ENCODE peak calls at places on chromosomes 2 and 18, in eight cellular contexts. J is WTC11, M is smooth muscle cell of the brain vasculature, R is HAP-1, S is chondrocyte, X is HCT116, A is HuH-7.5, N is GM04503. I is an unnamed sample.

GRCh38 chr2:81266106-81266505 is 961.6 kb upstream of the LRRTM1 start:
- DNase-seq in A (no peak), S (no peak), X (peak), M (no peak), J (peak), N (no peak), R (peak), I (no peak)

GRCh38 chr18:9683418-9684396 is 24.4 kb upstream of the RAB31 start:
- DNase-seq in A (no peak), X (peak), S (no peak), J (no peak), R (no peak), N (no peak), M (no peak), I (peak)

GRCh38 chr2:66127656-66128055 is 307.3 kb upstream of the MEIS1 start:
- DNase-seq in J (peak), R (no peak), N (no peak), M (no peak), X (no peak), A (no peak), S (no peak), I (no peak)

GRCh38 chr18:79603321-79604204 is 76.0 kb upstream of the CTDP1 start:
- DNase-seq in M (no peak), S (peak), J (no peak), R (no peak), N (no peak), A (no peak), X (no peak), I (no peak)

GRCh38 chr18:26487437-26487836 is 60.9 kb downstream of the KCTD1 start:
- DNase-seq in R (no peak), S (no peak), A (no peak), X (no peak), M (no peak), N (no peak), J (no peak), I (no peak)

GRCh38 chr18:48723837-48724236 is 185.0 kb downstream of the CTIF start:
- DNase-seq in S (no peak), A (no peak), X (no peak), N (no peak), M (no peak), R (no peak), J (no peak), I (no peak)

GRCh38 chr2:119753041-119753929 is 6.4 kb upstream of the PTPN4 start:
- DNase-seq in A (peak), J (no peak), M (no peak), X (peak), R (peak), S (no peak), N (no peak), I (peak)

GRCh38 chr18:2881490-2882195 is 34.8 kb downstream of the EMILIN2 start:
- DNase-seq in X (no peak), N (peak), M (no peak), J (no peak), R (no peak), A (no peak), S (no peak), I (no peak)

GRCh38 chr2:202249521-202249850 is 11.1 kb upstream of the SUMO1 start:
- DNase-seq in S (no peak), M (no peak), X (no peak), R (no peak), N (no peak), J (no peak), A (no peak), I (peak)

GRCh38 chr18:37565985-37566478 is 434 bp upstream of the CELF4 start:
- DNase-seq in A (no peak), M (no peak), X (no peak), R (peak), S (no peak), J (peak), N (no peak), I (no peak)

GRCh38 chr18:59725177-59725576 is 28.0 kb upstream of the CCBE1 start:
- DNase-seq in S (no peak), J (no peak), R (no peak), N (no peak), M (no peak), X (no peak), A (no peak), I (no peak)

GRCh38 chr18:12657849-12658829 is at the start of gene SPIRE1:
- DNase-seq in X (no peak), N (no peak), M (no peak), A (peak), J (peak), S (no peak), R (peak), I (peak)

GRCh38 chr18:74450626-74451025 is 6.5 kb downstream of the DIPK1C start:
- DNase-seq in M (no peak), J (no peak), R (no peak), A (no peak), X (no peak), N (no peak), S (no peak), I (no peak)

GRCh38 chr18:74066018-74066417 is 81.6 kb downstream of the FBXO15 start:
- DNase-seq in M (no peak), R (no peak), S (no peak), X (no peak), J (no peak), N (no peak), A (no peak), I (no peak)

GRCh38 chr2:23414876-23415275 is 29.9 kb downstream of the KLHL29 start:
- DNase-seq in R (peak), N (no peak), X (no peak), M (no peak), J (peak), A (no peak), S (no peak), I (no peak)

GRCh38 chr18:76490701-76491171 is 4.3 kb downstream of the ZNF516 start:
- DNase-seq in X (no peak), S (peak), M (no peak), N (no peak), J (peak), A (peak), R (peak), I (peak)

GRCh38 chr2:101277111-101277510 is 24.4 kb downstream of the CNOT11 start:
- DNase-seq in S (no peak), X (no peak), R (no peak), N (no peak), M (no peak), J (no peak), A (no peak), I (peak)

GRCh38 chr2:903223-903900 is 47.3 kb upstream of the SNTG2 start:
- DNase-seq in J (no peak), M (no peak), R (no peak), X (no peak), N (no peak), A (no peak), S (no peak), I (no peak)

GRCh38 chr2:142824756-142825155 is 52.7 kb upstream of the KYNU start:
- DNase-seq in A (no peak), M (no peak), X (no peak), S (no peak), R (no peak), N (no peak), J (no peak), I (peak)

GRCh38 chr2:128317186-128317897 is 1.3 kb downstream of the HS6ST1 start:
- DNase-seq in X (no peak), S (peak), A (no peak), N (no peak), R (peak), J (peak), M (no peak), I (no peak)

GRCh38 chr2:223956267-223956666 is 996 bp upstream of the MRPL44 start:
- DNase-seq in A (no peak), S (no peak), N (no peak), R (no peak), X (no peak), M (no peak), J (no peak), I (no peak)

GRCh38 chr2:174779361-174779928 is 15.2 kb upstream of the CHRNA1 start:
- DNase-seq in M (no peak), N (peak), X (no peak), J (no peak), S (no peak), A (no peak), R (no peak), I (no peak)

GRCh38 chr18:26309283-26309682 is 83.0 kb downstream of the TAF4B start:
- DNase-seq in N (peak), A (no peak), S (no peak), R (no peak), M (no peak), X (no peak), J (no peak), I (no peak)

GRCh38 chr2:234241656-234242445 is 191.3 kb downstream of the SPP2 start:
- DNase-seq in N (no peak), X (no peak), J (no peak), R (no peak), S (no peak), M (no peak), A (no peak), I (peak)